ENCODE peak calls at places on chromosomes 2 and 18, in eight cellular contexts. G is bronchial epithelial cell; E is fibroblast of the aortic adventitia; H is upper lobe of left lung; T is AG09309; K is CD8-positive, alpha-beta T cell; X is right lobe of liver; L is Caco-2. S is an unnamed sample.

GRCh38 chr2:101638156-101638809 is 59.2 kb upstream of the MAP4K4 start:
- DNase-seq in H (peak), G (no peak), E (no peak), L (no peak), K (no peak), T (no peak), X (no peak), S (no peak)

GRCh38 chr2:119180891-119181290 is 22.3 kb upstream of the C1QL2 start:
- DNase-seq in E (no peak), H (no peak), T (no peak), K (no peak), L (no peak), X (no peak), G (no peak), S (no peak)

GRCh38 chr2:85435220-85435958 is 16.9 kb downstream of the SH2D6 start:
- DNase-seq in E (no peak), X (peak), H (peak), T (no peak), K (no peak), G (no peak), L (no peak), S (no peak)

GRCh38 chr2:167140330-167140729 is 252.1 kb downstream of the XIRP2 start:
- DNase-seq in E (no peak), L (no peak), K (no peak), X (no peak), T (no peak), H (no peak), G (no peak), S (no peak)

GRCh38 chr18:48959551-48959920 is 8.8 kb upstream of the SMAD7 start:
- DNase-seq in G (no peak), X (no peak), H (no peak), T (no peak), K (no peak), L (no peak), E (no peak), S (no peak)

GRCh38 chr18:48321121-48321520 is 88.1 kb downstream of the ZBTB7C start:
- DNase-seq in E (no peak), X (no peak), H (no peak), K (no peak), T (no peak), L (no peak), G (no peak), S (no peak)

GRCh38 chr2:13193900-13194299 is 477.2 kb downstream of the TRIB2 start:
- DNase-seq in X (no peak), L (no peak), H (no peak), E (peak), T (no peak), G (peak), K (no peak), S (no peak)

GRCh38 chr2:227871375-227871788 is at the start of gene DAW1:
- DNase-seq in X (peak), G (no peak), L (peak), K (no peak), H (peak), T (no peak), E (peak), S (no peak)

GRCh38 chr2:174903243-174903513 is 102.0 kb downstream of the CHN1 start:
- DNase-seq in H (no peak), X (no peak), T (no peak), L (no peak), G (no peak), E (no peak), K (no peak), S (no peak)

GRCh38 chr2:164719996-164720941 is 99.0 kb upstream of the GRB14 start:
- DNase-seq in G (peak), X (no peak), E (peak), L (no peak), T (no peak), H (no peak), K (no peak), S (no peak)

GRCh38 chr2:28406276-28407096 is 13.8 kb downstream of the FOSL2 start:
- DNase-seq in G (peak), E (no peak), T (no peak), K (peak), X (no peak), L (no peak), H (peak), S (no peak)

DNA sequence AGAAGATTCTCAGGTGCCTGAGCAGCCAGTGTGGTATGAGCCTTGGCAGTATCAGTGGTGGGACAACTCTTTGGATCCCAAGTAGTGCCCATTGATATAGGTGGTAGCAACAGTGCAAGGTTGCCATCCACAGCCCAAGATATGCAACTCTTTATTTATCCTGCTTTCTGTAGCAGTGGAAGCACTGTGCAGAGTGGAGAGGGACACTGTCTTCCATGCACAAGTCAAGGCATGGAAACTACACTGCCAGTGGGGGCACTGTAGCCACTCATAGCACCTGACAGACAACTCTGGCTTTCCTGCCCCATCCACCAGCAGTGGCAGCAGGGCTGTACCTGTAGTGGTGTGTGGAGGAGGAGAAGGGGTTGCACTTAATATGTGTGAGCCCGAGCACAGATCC is 409.6 kb upstream of the TMEFF2 start:
- DNase-seq in T (no peak), K (no peak), L (no peak), G (peak), X (no peak), H (no peak), E (no peak), S (no peak)
- TF ChIP-seq CTCF in T (no peak), K (no peak), L (no peak), G (no peak), X (no peak), H (no peak), E (no peak), S (no peak)

GRCh38 chr2:10909996-10910341 is 1.8 kb upstream of the KCNF1 start:
- DNase-seq in X (no peak), L (no peak), K (no peak), G (no peak), H (no peak), E (no peak), T (no peak), S (no peak)
- TF ChIP-seq CTCF in X (no peak), L (peak), K (no peak), G (no peak), H (no peak), E (no peak), T (no peak), S (no peak)

DNA sequence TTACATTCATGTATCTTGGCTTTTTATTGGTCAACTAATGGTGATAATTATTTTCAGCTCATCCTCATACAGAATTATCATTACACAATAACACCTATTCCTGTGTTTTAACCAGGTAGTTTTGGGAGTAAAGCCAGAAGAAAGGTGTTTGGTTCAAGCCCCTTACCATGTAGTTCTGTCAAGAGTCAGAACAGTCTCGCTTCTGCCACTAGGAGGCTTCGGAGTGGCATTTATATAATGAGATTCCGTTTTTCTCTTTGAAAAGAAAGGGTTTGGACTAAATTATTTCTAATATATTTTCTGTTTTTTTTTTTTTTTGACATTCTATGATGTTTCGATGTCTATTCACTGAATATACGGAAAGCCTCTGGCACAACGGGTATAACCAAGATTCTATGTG is 217.8 kb downstream of the CDH7 start:
- DNase-seq in K (no peak), G (peak), T (no peak), L (no peak), X (no peak), H (no peak), E (no peak), S (no peak)
- TF ChIP-seq CTCF in K (no peak), G (peak), T (no peak), L (no peak), X (peak), H (no peak), E (no peak), S (no peak)

DNA sequence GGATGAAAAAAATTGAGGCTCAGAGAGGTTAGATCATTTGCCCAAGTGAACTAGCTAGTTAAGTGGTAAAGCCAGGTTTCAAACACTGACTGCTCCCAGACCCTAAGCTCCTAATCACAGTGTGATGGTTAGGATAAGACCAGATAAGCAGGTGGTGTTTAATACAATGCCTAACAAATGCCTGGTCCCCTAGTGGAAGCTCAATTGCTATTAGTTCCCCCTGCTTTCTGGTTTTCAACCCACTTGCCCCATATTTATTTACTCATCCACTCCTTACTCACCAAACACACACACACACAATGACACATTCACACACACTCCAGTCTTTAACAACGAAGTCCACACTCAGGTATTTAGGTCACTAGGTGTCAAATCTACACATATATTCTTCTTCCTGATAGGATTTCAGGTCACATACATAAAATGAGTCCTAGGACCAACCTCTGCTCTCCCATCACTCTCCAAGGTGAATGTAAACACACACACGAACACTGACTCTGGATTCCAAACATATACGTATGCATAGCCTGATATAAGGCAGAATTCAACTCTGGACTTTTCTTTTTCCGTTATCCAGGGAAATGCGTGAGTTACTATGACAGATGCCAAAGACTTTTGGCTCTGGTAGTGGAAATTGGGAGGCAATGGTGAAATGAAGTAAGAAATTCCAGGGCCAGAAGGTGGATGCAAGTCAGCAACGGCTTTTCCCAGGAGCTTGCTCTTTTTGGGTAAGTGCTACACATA is 73.6 kb upstream of the TSPYL6 start:
- DNase-seq in G (peak), T (no peak), X (no peak), K (no peak), L (no peak), H (no peak), E (peak), S (no peak)
- TF ChIP-seq CTCF in G (peak), T (no peak), X (no peak), K (no peak), L (no peak), H (no peak), E (no peak), S (no peak)

DNA sequence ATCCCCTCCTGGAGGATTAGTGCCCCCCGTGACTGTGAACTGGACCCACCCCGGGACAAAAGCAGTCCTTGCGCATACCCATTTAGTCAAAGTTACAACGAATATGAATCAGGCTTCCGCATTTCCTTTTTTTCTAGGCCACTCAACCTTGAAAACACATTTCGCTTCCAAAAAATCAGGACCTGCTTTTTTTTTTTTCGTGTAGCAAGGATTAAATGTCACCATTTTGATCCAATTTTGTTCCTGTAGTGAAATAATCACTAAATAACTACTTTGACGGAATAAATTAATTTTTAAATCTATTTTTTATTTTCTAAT is 466 bp upstream of the FTCDNL1 start:
- DNase-seq in E (no peak), G (no peak), H (no peak), X (no peak), T (no peak), K (no peak), L (no peak), S (no peak)
- TF ChIP-seq CTCF in E (no peak), G (no peak), H (no peak), X (no peak), T (no peak), K (no peak), L (no peak), S (no peak)

GRCh38 chr18:12046751-12047335 is 46.8 kb upstream of the ANKRD62 start:
- DNase-seq in T (no peak), X (no peak), G (no peak), L (no peak), H (no peak), K (no peak), E (no peak), S (no peak)
- TF ChIP-seq CTCF in T (no peak), X (no peak), G (peak), L (no peak), H (no peak), K (no peak), E (no peak), S (no peak)

GRCh38 chr2:151777487-151777886 is 43.2 kb upstream of the NEB start:
- DNase-seq in H (no peak), K (no peak), L (no peak), E (no peak), G (no peak), X (no peak), T (no peak), S (no peak)
- TF ChIP-seq CTCF in H (no peak), K (no peak), L (no peak), E (no peak), G (no peak), X (no peak), T (no peak), S (no peak)

GRCh38 chr2:161825429-161825828 is 201.2 kb downstream of the SLC4A10 start:
- DNase-seq in L (no peak), T (no peak), G (peak), X (no peak), K (no peak), H (no peak), E (no peak), S (no peak)

DNA sequence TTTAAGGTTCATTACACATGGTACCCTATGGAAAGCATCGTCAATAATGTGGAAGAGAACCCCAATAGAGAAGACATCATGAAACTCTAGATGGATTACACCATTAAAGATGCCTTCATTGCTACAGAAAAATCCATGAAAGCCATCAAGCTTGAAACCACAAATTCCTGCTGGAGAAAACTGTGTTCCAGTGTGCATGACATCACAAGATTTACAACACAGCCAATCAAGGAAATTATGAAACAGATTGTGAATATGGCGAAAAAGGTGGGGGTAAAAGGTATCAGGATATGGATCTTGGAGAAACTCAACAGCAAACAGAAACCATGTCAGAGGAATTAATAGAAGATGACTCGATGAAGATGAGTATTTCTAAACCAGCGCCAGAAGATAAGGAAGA is 200.0 kb downstream of the SLC4A10 start:
- DNase-seq in L (no peak), K (no peak), G (no peak), T (no peak), H (no peak), E (no peak), X (no peak), S (no peak)
- TF ChIP-seq CTCF in L (no peak), K (no peak), G (no peak), T (no peak), H (no peak), E (no peak), X (no peak), S (no peak)

GRCh38 chr2:224360801-224361251 is 41.1 kb downstream of the FAM124B start:
- DNase-seq in G (peak), K (no peak), L (no peak), E (no peak), X (no peak), H (no peak), T (no peak), S (no peak)

GRCh38 chr2:224363281-224363680 is 38.6 kb downstream of the FAM124B start:
- DNase-seq in X (no peak), T (no peak), H (no peak), E (no peak), L (no peak), G (no peak), K (no peak), S (no peak)

GRCh38 chr2:224357098-224357901 is 44.6 kb downstream of the FAM124B start:
- DNase-seq in E (peak), H (peak), G (peak), K (peak), L (peak), T (peak), X (peak), S (no peak)

GRCh38 chr2:224362094-224362493 is 39.8 kb downstream of the FAM124B start:
- DNase-seq in E (no peak), T (no peak), K (no peak), X (no peak), L (no peak), H (no peak), G (no peak), S (no peak)

DNA sequence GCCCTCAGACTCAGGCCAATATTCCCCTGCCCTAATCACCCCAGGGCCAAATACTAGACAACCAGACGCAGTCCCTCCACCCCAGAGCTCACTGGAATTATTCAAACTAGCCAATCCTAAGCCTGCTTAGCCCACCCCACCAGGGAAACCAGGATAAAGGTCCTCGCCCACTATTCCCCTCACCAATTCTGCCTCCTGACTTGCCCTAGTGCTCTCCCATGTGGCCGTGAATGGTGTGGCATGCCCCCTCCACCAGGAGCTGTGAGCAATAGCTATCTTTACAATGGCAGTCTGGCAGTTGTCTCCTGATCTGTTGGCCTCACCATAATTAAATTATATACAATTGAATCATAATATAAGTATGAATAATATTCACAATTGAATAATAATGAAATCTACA is 42.3 kb downstream of the FAM124B start:
- DNase-seq in H (no peak), K (no peak), G (no peak), X (no peak), E (no peak), L (no peak), T (no peak), S (no peak)
- TF ChIP-seq CTCF in H (no peak), K (no peak), G (peak), X (peak), E (peak), L (peak), T (peak), S (peak)

DNA sequence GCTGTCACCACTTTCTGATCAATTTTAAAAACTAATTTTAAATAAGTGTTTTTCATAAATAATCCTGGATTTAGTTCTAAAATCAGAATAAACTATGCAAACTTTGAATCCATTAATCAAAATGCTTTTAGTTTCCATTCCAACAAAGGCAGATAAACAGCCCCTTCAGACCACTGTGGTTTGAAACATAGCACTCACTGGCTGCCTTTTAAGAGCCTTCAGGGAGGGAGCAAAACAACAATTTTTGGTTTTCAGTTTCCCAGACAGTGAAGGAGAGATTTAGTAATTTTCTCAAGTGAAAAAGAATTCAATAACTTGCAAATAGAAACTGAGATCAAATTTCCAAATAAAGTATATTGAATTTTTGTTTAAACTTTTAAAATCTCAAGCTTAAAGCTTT is 46.1 kb downstream of the CDK15 start:
- DNase-seq in L (no peak), T (no peak), G (no peak), K (no peak), H (no peak), E (peak), X (no peak), S (no peak)
- TF ChIP-seq CTCF in L (no peak), T (no peak), G (no peak), K (no peak), H (no peak), E (no peak), X (no peak), S (no peak)